ENCODE peak calls at places on chromosomes 12 and 14, in ten cellular contexts. V, G, F, S, T, Y, B, X, J and P are unnamed samples.

GRCh38 chr14:78075610-78076277 is 94.4 kb upstream of the NRXN3 start:
- DNase-seq in V (no peak), G (no peak), F (no peak), S (no peak), T (no peak), Y (no peak), B (no peak), X (no peak), J (no peak), P (no peak)

GRCh38 chr14:55688566-55688965 is 108.6 kb downstream of the KTN1 start:
- DNase-seq in V (no peak), G (no peak), F (no peak), S (no peak), T (no peak), Y (no peak), B (no peak), X (no peak), J (no peak), P (no peak)

GRCh38 chr14:46818147-46818546 is 166.6 kb upstream of the RPL10L start:
- DNase-seq in V (no peak), G (no peak), F (no peak), S (no peak), T (no peak), Y (no peak), B (no peak), X (no peak), J (no peak), P (no peak)

GRCh38 chr12:124837958-124838803 is 25.5 kb downstream of the SCARB1 start:
- DNase-seq in V (peak; percentile 98), G (peak; percentile 96), F (no peak), S (peak; percentile 60), T (peak; percentile 30), Y (peak; percentile 89), B (no peak), X (no peak), J (peak; percentile 94), P (no peak)

GRCh38 chr12:1572731-1573130 is 21.6 kb downstream of the FBXL14 start:
- DNase-seq in V (no peak), G (no peak), F (no peak), S (no peak), T (no peak), Y (no peak), B (no peak), X (no peak), J (no peak), P (no peak)

GRCh38 chr14:105473677-105474477 is 744 bp upstream of the CRIP2 start:
- DNase-seq in V (peak; percentile 95), G (peak; percentile 76), F (peak; percentile 99), S (peak; percentile 85), T (peak; percentile 69), Y (peak; percentile 88), B (no peak), X (peak; percentile 85), J (peak; percentile 18), P (peak; percentile 73)

GRCh38 chr12:53600490-53601295 is 25.5 kb downstream of the ATF7 start:
- DNase-seq in V (no peak), G (no peak), F (no peak), S (no peak), T (no peak), Y (no peak), B (peak; percentile 30), X (no peak), J (no peak), P (no peak)

GRCh38 chr12:120651821-120652220 is 11.4 kb downstream of the CABP1 start:
- DNase-seq in V (no peak), G (peak; percentile 21), F (no peak), S (no peak), T (no peak), Y (no peak), B (no peak), X (no peak), J (no peak), P (no peak)

GRCh38 chr12:109393437-109394345 is 46.0 kb downstream of the MYO1H start:
- DNase-seq in V (peak; percentile 58), G (peak; percentile 62), F (peak; percentile 52), S (peak; percentile 48), T (no peak), Y (peak; percentile 43), B (peak; percentile 73), X (peak; percentile 76), J (peak; percentile 14), P (peak; percentile 51)

GRCh38 chr12:30515351-30515750 is 180.3 kb downstream of the IPO8 start:
- DNase-seq in V (peak; percentile 37), G (no peak), F (no peak), S (no peak), T (no peak), Y (no peak), B (peak; percentile 10), X (no peak), J (no peak), P (no peak)
- TF ChIP-seq CTCF in V (peak; percentile 38), G (no peak), F (no peak), S (no peak), T (no peak), Y (peak; percentile 30), B (peak; percentile 66), X (no peak), J (no peak), P (no peak)

GRCh38 chr12:126369487-126370463 is 1304.5 kb downstream of the AACS start:
- DNase-seq in V (peak; percentile 84), G (peak; percentile 21), F (no peak), S (no peak), T (no peak), Y (no peak), B (no peak), X (no peak), J (peak; percentile 58), P (no peak)
- TF ChIP-seq CTCF in V (peak; percentile 38), G (no peak), F (no peak), S (no peak), T (no peak), Y (no peak), B (no peak), X (no peak), J (peak; percentile 42), P (no peak)

GRCh38 chr12:116241157-116241772 is 36.2 kb downstream of the MED13L start:
- DNase-seq in V (no peak), G (peak; percentile 84), F (no peak), S (no peak), T (no peak), Y (no peak), B (no peak), X (no peak), J (no peak), P (no peak)

GRCh38 chr12:116233669-116234068 is 43.8 kb downstream of the MED13L start:
- DNase-seq in V (peak; percentile 39), G (no peak), F (no peak), S (no peak), T (no peak), Y (no peak), B (no peak), X (no peak), J (no peak), P (no peak)

GRCh38 chr12:116236148-116236731 is 41.3 kb downstream of the MED13L start:
- DNase-seq in V (peak; percentile 69), G (peak; percentile 50), F (peak; percentile 16), S (peak; percentile 54), T (peak; percentile 50), Y (peak; percentile 51), B (peak; percentile 66), X (peak; percentile 42), J (peak; percentile 5), P (peak; percentile 70)

GRCh38 chr12:116236986-116237385 is 40.5 kb downstream of the MED13L start:
- DNase-seq in V (no peak), G (no peak), F (no peak), S (no peak), T (no peak), Y (no peak), B (no peak), X (no peak), J (no peak), P (no peak)

GRCh38 chr12:116238149-116238548 is 39.3 kb downstream of the MED13L start:
- DNase-seq in V (no peak), G (no peak), F (no peak), S (no peak), T (no peak), Y (no peak), B (no peak), X (no peak), J (no peak), P (no peak)
- TF ChIP-seq CTCF in V (no peak), G (no peak), F (no peak), S (no peak), T (no peak), Y (no peak), B (no peak), X (no peak), J (no peak), P (no peak)

GRCh38 chr12:25723921-25724491 is 170.9 kb upstream of the LMNTD1 start:
- DNase-seq in V (peak; percentile 61), G (no peak), F (no peak), S (no peak), T (no peak), Y (no peak), B (no peak), X (no peak), J (no peak), P (no peak)
- TF ChIP-seq CTCF in V (no peak), G (no peak), F (no peak), S (no peak), T (no peak), Y (no peak), B (no peak), X (no peak), J (no peak), P (no peak)

GRCh38 chr14:23299558-23299957 is 3.1 kb downstream of the PPP1R3E start:
- DNase-seq in V (peak; percentile 53), G (peak; percentile 76), F (no peak), S (no peak), T (no peak), Y (no peak), B (peak; percentile 52), X (no peak), J (no peak), P (no peak)
- TF ChIP-seq CTCF in V (peak; percentile 29), G (peak; percentile 55), F (peak; percentile 8), S (no peak), T (no peak), Y (peak; percentile 14), B (peak; percentile 62), X (peak; percentile 25), J (peak; percentile 34), P (peak; percentile 30)

GRCh38 chr14:68463705-68464104 is 329.2 kb downstream of the ZFP36L1 start:
- DNase-seq in V (no peak), G (peak; percentile 45), F (no peak), S (no peak), T (no peak), Y (no peak), B (no peak), X (no peak), J (no peak), P (no peak)

GRCh38 chr14:68464716-68465115 is 328.2 kb downstream of the ZFP36L1 start:
- DNase-seq in V (peak; percentile 69), G (peak; percentile 93), F (no peak), S (no peak), T (no peak), Y (no peak), B (no peak), X (no peak), J (no peak), P (no peak)

GRCh38 chr14:68461086-68461485 is 331.8 kb downstream of the ZFP36L1 start:
- DNase-seq in V (no peak), G (no peak), F (no peak), S (no peak), T (no peak), Y (no peak), B (no peak), X (no peak), J (no peak), P (no peak)

GRCh38 chr14:68463299-68463698 is 329.6 kb downstream of the ZFP36L1 start:
- DNase-seq in V (no peak), G (no peak), F (no peak), S (no peak), T (no peak), Y (no peak), B (no peak), X (no peak), J (no peak), P (no peak)

GRCh38 chr14:68462683-68463082 is 330.2 kb downstream of the ZFP36L1 start:
- DNase-seq in V (no peak), G (no peak), F (no peak), S (no peak), T (no peak), Y (no peak), B (no peak), X (no peak), J (no peak), P (no peak)
- TF ChIP-seq CTCF in V (no peak), G (no peak), F (no peak), S (no peak), T (no peak), Y (peak; percentile 10), B (no peak), X (no peak), J (peak; percentile 17), P (no peak)